ENCODE peak calls at places on chromosome 18, in four cellular contexts. S is AG04450; V is CD8-positive, alpha-beta T cell; I is stomach. U is an unnamed sample. For H3K9me3, the result is how much of the 10 kb centered on the place peaks cover.

GRCh38 chr18:26470011-26470637 is 78.2 kb downstream of the KCTD1 start:
- DNase-seq in S (peak), I (no peak), V (no peak), U (no peak)

GRCh38 chr18:31741096-31741735 is 19.5 kb downstream of the SLC25A52 start:
- DNase-seq in V (peak), S (peak), I (peak), U (peak)

GRCh38 chr18:73235491-73235890 is 367.7 kb upstream of the NETO1 start:
- DNase-seq in S (peak), I (no peak), V (no peak), U (no peak)

GRCh38 chr18:37294951-37295350 is 270.6 kb downstream of the CELF4 start:
- DNase-seq in V (no peak), S (no peak), I (no peak), U (peak)

GRCh38 chr18:3717626-3718025 is 267.7 kb downstream of the TGIF1 start:
- DNase-seq in I (no peak), V (no peak), S (no peak), U (no peak)

GRCh38 chr18:39414009-39414700 is 1848.6 kb upstream of the CELF4 start:
- DNase-seq in I (no peak), S (peak), V (no peak), U (no peak)

GRCh38 chr18:56873441-56874140 is 222.4 kb downstream of the WDR7 start:
- DNase-seq in V (no peak), S (no peak), I (no peak), U (no peak)

GRCh38 chr18:63238711-63239110 is 80.9 kb downstream of the BCL2 start:
- DNase-seq in I (no peak), S (no peak), V (no peak), U (no peak)

GRCh38 chr18:44862112-44862511 is 181.4 kb downstream of the SETBP1 start:
- DNase-seq in S (no peak), V (no peak), I (no peak), U (no peak)

GRCh38 chr18:12606592-12607315 is 51.2 kb downstream of the SPIRE1 start:
- DNase-seq in I (no peak), V (no peak), S (peak), U (no peak)

GRCh38 chr18:55161966-55162365 is 202.7 kb upstream of the CCDC68 start:
- DNase-seq in S (no peak), I (no peak), V (no peak), U (no peak)

GRCh38 chr18:59357928-59358327 is 1.1 kb downstream of the LMAN1 start:
- DNase-seq in S (peak), V (no peak), I (no peak), U (no peak)

GRCh38 chr18:58848685-58849084 is 16.0 kb upstream of the ZNF532 start:
- DNase-seq in V (no peak), S (no peak), I (no peak), U (no peak)

GRCh38 chr18:44798433-44799048 is 117.9 kb downstream of the SETBP1 start:
- DNase-seq in I (peak), V (no peak), S (no peak), U (no peak)

GRCh38 chr18:25349926-25350560 is 1.9 kb downstream of the ZNF521 start:
- DNase-seq in S (no peak), V (no peak), I (no peak), U (no peak)

GRCh38 chr18:37419866-37420265 is 145.7 kb downstream of the CELF4 start:
- DNase-seq in I (no peak), V (no peak), S (no peak), U (no peak)

GRCh38 chr18:1394966-1395365 is 490.3 kb downstream of the ADCYAP1 start:
- DNase-seq in S (no peak), I (no peak), V (no peak), U (no peak)

GRCh38 chr18:45071959-45072358 is 391.3 kb downstream of the SETBP1 start:
- DNase-seq in I (no peak), V (no peak), S (no peak), U (no peak)

GRCh38 chr18:3321133-3321812 is 59.3 kb downstream of the MYL12B start:
- DNase-seq in S (no peak), V (no peak), I (no peak), U (no peak)

GRCh38 chr18:79634593-79634992 is 45.0 kb upstream of the CTDP1 start:
- DNase-seq in V (peak), I (no peak), S (no peak), U (no peak)

GRCh38 chr18:74082476-74083070 is 65.1 kb downstream of the FBXO15 start:
- DNase-seq in V (peak), S (no peak), I (peak), U (peak)

GRCh38 chr18:26215247-26215970 is 10.8 kb upstream of the TAF4B start:
- DNase-seq in V (peak), I (no peak), S (no peak), U (no peak)

GRCh38 chr18:3593381-3593903 is 143.5 kb downstream of the TGIF1 start:
- DNase-seq in S (no peak), I (no peak), V (no peak), U (no peak)

GRCh38 chr18:62060820-62061219 is 126.0 kb downstream of the PIGN start:
- DNase-seq in I (no peak), S (no peak), V (no peak), U (no peak)

GRCh38 chr18:79621501-79621900 is 58.1 kb upstream of the CTDP1 start:
- DNase-seq in I (no peak), V (no peak), S (no peak), U (no peak)

GRCh38 chr18:50805732-50806131 is 14.1 kb downstream of the MRO start:
- DNase-seq in I (no peak), S (no peak), V (no peak), U (no peak)

GRCh38 chr18:3836483-3836882 is 386.5 kb downstream of the TGIF1 start:
- DNase-seq in V (no peak), I (no peak), S (no peak), U (no peak)

GRCh38 chr18:48216639-48217280 is 192.4 kb downstream of the ZBTB7C start:
- DNase-seq in S (no peak), I (no peak), V (no peak), U (no peak)

GRCh38 chr18:3499498-3499897 is 49.5 kb downstream of the TGIF1 start:
- DNase-seq in I (no peak), V (no peak), S (no peak), U (no peak)

GRCh38 chr18:70249118-70249517 is 39.7 kb upstream of the SOCS6 start:
- DNase-seq in S (no peak), I (no peak), V (no peak), U (no peak)

GRCh38 chr18:34951625-34952379 is 89.4 kb upstream of the MAPRE2 start:
- DNase-seq in I (no peak), V (no peak), S (no peak), U (no peak)

GRCh38 chr18:63137999-63138448 is 181.5 kb downstream of the BCL2 start:
- DNase-seq in V (peak), S (no peak), I (no peak), U (no peak)

GRCh38 chr18:42977982-42978595 is 137.4 kb downstream of the RIT2 start:
- DNase-seq in V (no peak), I (no peak), S (no peak), U (peak)

GRCh38 chr18:72041313-72042032 is 502.7 kb downstream of the CBLN2 start:
- DNase-seq in I (no peak), V (no peak), S (no peak), U (no peak)
- TF ChIP-seq CTCF in I (no peak), V (no peak), S (no peak), U (no peak)

GRCh38 chr18:72197598-72197997 is 346.5 kb downstream of the CBLN2 start:
- DNase-seq in I (no peak), V (no peak), S (no peak), U (no peak)
- H3K9me3 ChIP-seq in I (under half), V (under half), S (under half), U (under half)

GRCh38 chr18:76414936-76415621 is 80.0 kb downstream of the ZNF516 start:
- DNase-seq in V (no peak), S (no peak), I (no peak), U (no peak)

GRCh38 chr18:76420888-76421287 is 74.2 kb downstream of the ZNF516 start:
- DNase-seq in S (no peak), V (no peak), I (no peak), U (no peak)

GRCh38 chr18:76419811-76420210 is 75.2 kb downstream of the ZNF516 start:
- DNase-seq in S (no peak), V (no peak), I (no peak), U (no peak)

GRCh38 chr18:76412818-76413565 is 82.0 kb downstream of the ZNF516 start:
- DNase-seq in I (no peak), V (peak), S (no peak), U (no peak)

DNA sequence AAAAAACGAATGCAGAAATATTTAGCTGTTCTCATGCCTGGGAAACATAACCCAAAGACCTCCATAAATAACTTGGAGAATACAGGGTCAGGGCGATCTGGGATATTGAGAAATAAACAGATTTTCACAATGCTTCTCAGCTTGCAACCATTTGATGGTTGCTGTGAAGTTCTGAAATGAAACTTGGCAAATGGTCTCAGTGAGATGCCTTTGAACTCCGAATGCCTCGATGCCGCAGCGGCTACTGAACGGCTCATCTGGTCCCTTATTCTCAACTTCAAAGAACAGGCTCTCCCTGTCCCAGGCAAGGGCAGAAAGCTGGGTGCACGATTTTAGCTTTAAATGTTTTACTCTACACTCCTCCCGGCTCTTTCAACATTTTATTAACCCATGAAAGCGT is 78.1 kb downstream of the ZNF516 start:
- DNase-seq in V (no peak), S (no peak), I (no peak), U (no peak)
- H3K4me3 ChIP-seq in V (no peak), S (no peak), I (no peak), U (no peak)

DNA sequence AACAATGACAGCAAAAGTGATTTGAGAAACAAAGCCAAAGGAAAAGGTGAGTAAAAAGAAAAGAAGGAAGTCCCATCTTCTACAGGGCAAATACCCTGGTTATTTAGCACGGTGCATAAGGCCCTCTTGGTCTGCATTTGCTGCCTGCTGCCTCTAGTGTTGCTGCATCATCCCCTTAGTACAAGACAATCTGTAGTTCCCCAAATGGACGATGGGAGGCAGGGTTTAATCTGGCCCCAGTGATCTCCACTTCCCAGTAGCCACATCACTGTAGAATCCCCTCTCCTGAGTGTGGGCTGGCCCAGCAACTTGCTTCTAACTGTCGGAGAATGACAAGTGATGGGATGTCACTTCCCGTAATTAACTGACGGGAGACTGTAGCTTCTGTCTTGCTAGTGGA is 85.1 kb downstream of the CTAGE1 start:
- DNase-seq in I (no peak), V (no peak), S (no peak), U (no peak)
- TF ChIP-seq CTCF in I (no peak), V (no peak), S (no peak), U (no peak)

U was measured in WERI-Rb-1.